ENCODE peak calls at places on chromosomes 7 and 10, in five cellular contexts. T is spleen, M is GM23338, J is transverse colon, O is Panc1. F is an unnamed sample.

GRCh38 chr7:474605-475424 is 44.8 kb downstream of the PDGFA start:
- DNase-seq in T (peak; percentile 65), M (no peak), J (no peak), O (no peak), F (no peak)

GRCh38 chr10:133390597-133391248 is 3.2 kb upstream of the MTG1 start:
- DNase-seq in T (no peak), M (no peak), J (no peak), O (no peak), F (no peak)

GRCh38 chr7:10036693-10037092 is 937.0 kb upstream of the PHF14 start:
- DNase-seq in T (no peak), M (no peak), J (no peak), O (no peak), F (no peak)

GRCh38 chr7:74449809-74450397 is 3.8 kb upstream of the GTF2IRD1 start:
- DNase-seq in T (no peak), M (peak; percentile 93), J (peak; percentile 66), O (peak; percentile 56), F (peak; percentile 61)

GRCh38 chr10:92413011-92413410 is 122.0 kb downstream of the MARCHF5 start:
- DNase-seq in T (no peak), M (no peak), J (no peak), O (no peak), F (no peak)

GRCh38 chr10:52720018-52720417 is 52.6 kb downstream of the MBL2 start:
- DNase-seq in T (no peak), M (no peak), J (no peak), O (no peak), F (no peak)

GRCh38 chr10:100129424-100129823 is 47.8 kb upstream of the CPN1 start:
- DNase-seq in T (peak; percentile 83), M (no peak), J (no peak), O (no peak), F (peak; percentile 13)

GRCh38 chr10:8057636-8058273 is 3.3 kb downstream of the GATA3 start:
- DNase-seq in T (no peak), M (peak; percentile 43), J (no peak), O (no peak), F (no peak)

GRCh38 chr10:70319183-70319582 is 35.4 kb upstream of the NPFFR1 start:
- DNase-seq in T (no peak), M (no peak), J (no peak), O (no peak), F (no peak)

GRCh38 chr10:66752714-66753113 is 173.1 kb upstream of the LRRTM3 start:
- DNase-seq in T (no peak), M (no peak), J (no peak), O (no peak), F (no peak)

GRCh38 chr7:134031835-134032617 is 95.1 kb upstream of the LRGUK start:
- DNase-seq in T (no peak), M (no peak), J (no peak), O (no peak), F (no peak)

GRCh38 chr7:56537952-56538351 is 421.7 kb upstream of the NUPR2 start:
- DNase-seq in T (no peak), M (no peak), J (no peak), O (no peak), F (no peak)

GRCh38 chr10:49009231-49009979 is 69.8 kb upstream of the LRRC18 start:
- DNase-seq in T (no peak), M (no peak), J (no peak), O (no peak), F (no peak)

GRCh38 chr7:48289661-48290060 is 118.4 kb downstream of the ABCA13 start:
- DNase-seq in T (no peak), M (no peak), J (no peak), O (no peak), F (no peak)

GRCh38 chr7:117020605-117021002 is 67.3 kb downstream of the ST7 start:
- DNase-seq in T (no peak), M (peak; percentile 5), J (no peak), O (no peak), F (no peak)

GRCh38 chr7:41711283-41712064 is 8.6 kb upstream of the INHBA start:
- DNase-seq in T (no peak), M (peak; percentile 85), J (peak; percentile 37), O (no peak), F (peak; percentile 4)

GRCh38 chr10:69761320-69761719 is 40.4 kb upstream of the COL13A1 start:
- DNase-seq in T (no peak), M (no peak), J (no peak), O (no peak), F (no peak)

GRCh38 chr10:103876155-103876554 is 20.8 kb upstream of the SH3PXD2A start:
- DNase-seq in T (no peak), M (no peak), J (no peak), O (no peak), F (no peak)
- H3K36me3 ChIP-seq in T (peaks cover 26% of the 10 kb centered on the region), M (no peaks in the 10 kb centered on the region), J (no peaks in the 10 kb centered on the region), O (no peaks in the 10 kb centered on the region), F (no peaks in the 10 kb centered on the region)

DNA sequence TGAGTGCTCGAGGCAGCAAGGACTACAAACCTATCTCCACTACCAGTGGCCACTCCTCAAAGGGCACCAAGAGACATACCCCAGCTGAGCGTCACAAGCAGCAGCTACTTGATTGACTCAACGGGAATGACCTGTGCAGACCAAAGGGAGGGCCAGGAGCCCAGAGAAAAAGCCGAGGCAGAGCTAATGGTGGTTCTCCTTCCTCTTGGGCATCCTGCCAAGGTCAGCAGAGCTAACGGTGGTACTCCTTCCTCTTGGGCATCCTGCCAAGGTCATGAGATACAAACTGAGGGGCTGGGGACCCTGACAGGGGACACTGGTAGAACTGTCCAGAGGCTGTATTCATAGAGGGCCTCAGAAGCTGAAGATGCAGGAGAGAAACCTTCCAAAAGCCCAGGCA is 60.4 kb downstream of the FAM53B start:
- DNase-seq in T (no peak), M (no peak), J (peak; percentile 32), O (no peak), F (no peak)
- TF ChIP-seq POLR2AphosphoS5 in T (peak; percentile 33), M (no peak), J (no peak), O (no peak), F (no peak)

GRCh38 chr10:3093996-3094395 is 26.6 kb downstream of the PFKP start:
- DNase-seq in T (no peak), M (no peak), J (no peak), O (no peak), F (no peak)

GRCh38 chr10:3091921-3092320 is 24.6 kb downstream of the PFKP start:
- DNase-seq in T (no peak), M (no peak), J (no peak), O (no peak), F (no peak)

GRCh38 chr10:3090388-3090787 is 23.0 kb downstream of the PFKP start:
- DNase-seq in T (no peak), M (no peak), J (no peak), O (no peak), F (no peak)

GRCh38 chr10:3091346-3091787 is 24.0 kb downstream of the PFKP start:
- DNase-seq in T (no peak), M (no peak), J (no peak), O (no peak), F (peak; percentile 55)

DNA sequence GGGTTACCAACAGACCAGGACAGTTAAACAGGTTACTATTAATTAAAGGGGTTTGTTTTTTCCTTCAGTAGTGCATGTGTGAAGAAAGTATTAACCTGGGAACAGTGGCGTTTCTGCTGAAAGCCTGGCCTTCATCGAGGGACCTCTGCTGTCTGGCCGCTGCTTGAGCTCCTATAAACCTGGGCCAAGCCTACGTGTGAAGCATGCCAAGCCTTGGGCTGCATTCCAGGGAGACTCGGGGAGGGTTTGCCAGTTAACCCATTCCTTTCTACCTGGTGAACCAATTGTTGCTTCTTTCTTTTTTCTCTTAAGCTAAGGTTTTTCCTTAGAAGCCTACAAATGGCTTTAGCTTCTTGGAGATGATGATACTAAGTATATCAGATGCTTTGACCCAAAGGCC is 23.6 kb downstream of the PFKP start:
- DNase-seq in T (no peak), M (peak; percentile 54), J (peak; percentile 54), O (no peak), F (peak; percentile 17)
- H3K36me3 ChIP-seq in T (no peaks in the 10 kb centered on the region), M (peaks cover 5% of the 10 kb centered on the region), J (no peaks in the 10 kb centered on the region), O (no peaks in the 10 kb centered on the region), F (no peaks in the 10 kb centered on the region)

GRCh38 chr10:110833941-110834621 is 37.6 kb upstream of the PDCD4 start:
- DNase-seq in T (no peak), M (no peak), J (no peak), O (no peak), F (no peak)
- TF ChIP-seq POLR2AphosphoS5 in T (no peak), M (no peak), J (no peak), O (no peak), F (no peak)

GRCh38 chr7:150325110-150325611 is 1.8 kb upstream of the ACTR3C start:
- DNase-seq in T (peak; percentile 80), M (no peak), J (no peak), O (no peak), F (no peak)
- H3K36me3 ChIP-seq in T (no peaks in the 10 kb centered on the region), M (peaks cover 26% of the 10 kb centered on the region), J (no peaks in the 10 kb centered on the region), O (no peaks in the 10 kb centered on the region), F (peaks cover 51% of the 10 kb centered on the region)

DNA sequence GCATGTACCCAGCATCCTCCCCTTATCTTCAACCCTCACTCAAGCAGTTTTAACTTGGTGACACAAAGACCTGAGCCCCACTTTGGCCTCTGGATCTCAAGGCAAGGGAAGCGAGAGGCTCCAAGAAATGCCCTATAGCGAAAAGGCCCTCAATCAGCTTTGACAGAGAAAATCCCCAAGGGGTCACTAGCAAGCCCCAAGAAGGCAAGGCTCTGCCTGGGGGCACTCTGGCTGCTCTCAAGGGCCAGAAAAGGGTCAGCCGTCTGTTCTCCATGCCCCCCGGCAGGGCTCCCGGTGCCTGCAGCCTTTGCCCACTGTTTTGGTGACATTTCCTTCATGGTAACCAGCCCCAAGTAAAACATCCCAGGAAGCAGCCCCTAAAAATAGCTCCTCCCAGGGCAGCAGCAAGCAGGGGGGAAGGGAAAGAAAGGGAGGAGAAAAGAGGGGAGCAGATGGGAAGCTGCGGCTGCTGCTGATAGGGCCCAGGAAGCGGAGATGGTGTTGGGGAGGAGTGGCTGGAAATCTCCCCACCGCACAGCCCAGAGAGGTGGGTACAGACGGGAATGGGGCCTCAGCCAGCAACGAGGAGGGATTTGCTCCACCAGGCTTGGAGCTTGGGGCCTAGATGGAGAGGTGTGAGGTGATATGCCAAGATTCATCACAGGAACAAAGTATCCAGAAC is 7.1 kb downstream of the CAMK2G start:
- DNase-seq in T (no peak), M (peak; percentile 62), J (no peak), O (no peak), F (no peak)
- TF ChIP-seq POLR2AphosphoS5 in T (no peak), M (no peak), J (no peak), O (no peak), F (no peak)

DNA sequence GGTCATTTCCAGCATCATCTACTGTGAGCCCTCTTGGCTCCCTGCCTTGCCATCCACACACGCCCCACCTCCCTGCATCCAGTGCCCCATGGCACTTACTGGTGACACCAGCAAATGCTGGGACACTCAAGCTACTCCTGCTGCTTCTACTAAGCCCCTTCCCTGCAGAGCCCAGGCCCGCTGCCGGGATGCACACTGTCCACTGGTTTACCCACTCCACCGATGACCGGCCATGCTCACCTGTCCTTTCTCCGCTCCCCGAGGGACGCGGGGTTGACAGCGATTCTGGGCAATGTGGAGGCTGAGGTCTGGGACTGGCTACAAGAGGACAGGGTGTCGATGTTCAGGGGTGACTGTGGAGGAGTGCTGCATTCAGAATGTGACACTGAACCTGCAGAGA is 110.2 kb downstream of the DLG5 start:
- DNase-seq in T (no peak), M (no peak), J (no peak), O (no peak), F (no peak)
- H3K36me3 ChIP-seq in T (no peaks in the 10 kb centered on the region), M (no peaks in the 10 kb centered on the region), J (no peaks in the 10 kb centered on the region), O (no peaks in the 10 kb centered on the region), F (peaks cover 90% of the 10 kb centered on the region)

F was measured in HepG2.